ENCODE peak calls at places on chromosomes 16 and 17, in seven cellular contexts. L is tibial artery, D is esophagus squamous epithelium, Y is WERI-Rb-1, I is OCI-LY7, V is PC-9, X is mammary epithelial cell. T is an unnamed sample.
A peak's percentile ranks its signal among the peaks of the same experiment; 100 is the strongest.

GRCh38 chr17:65389956-65390355 is 171.5 kb downstream of the AXIN2 start:
- DNase-seq in I (no peak), V (peak; percentile 75), Y (no peak), L (no peak), X (peak; percentile 27), D (no peak), T (peak; percentile 94)

GRCh38 chr16:20611350-20611902 is 35.3 kb upstream of the ACSM2B start:
- DNase-seq in D (no peak), V (no peak), X (no peak), L (peak; percentile 53), I (no peak), Y (peak; percentile 19), T (no peak)

GRCh38 chr17:6755281-6755680 is 565 bp upstream of the XAF1 start:
- DNase-seq in D (no peak), I (no peak), L (peak; percentile 44), X (no peak), V (no peak), Y (no peak), T (peak; percentile 82)

GRCh38 chr17:81402530-81402941 is 7.3 kb downstream of the BAHCC1 start:
- DNase-seq in I (no peak), V (no peak), X (no peak), Y (no peak), L (no peak), D (no peak), T (no peak)

GRCh38 chr17:19354123-19354522 is 8.4 kb downstream of the B9D1 start:
- DNase-seq in D (no peak), L (peak; percentile 7), I (no peak), V (peak; percentile 47), Y (no peak), X (peak; percentile 64), T (peak; percentile 91)

GRCh38 chr17:7042507-7043194 is 1.2 kb downstream of the SLC16A11 start:
- DNase-seq in D (no peak), I (no peak), L (no peak), X (no peak), Y (no peak), V (no peak), T (no peak)

GRCh38 chr16:72938426-72939164 is 109.3 kb downstream of the ZFHX3 start:
- DNase-seq in D (no peak), I (no peak), Y (no peak), L (peak; percentile 99), X (peak; percentile 32), V (no peak), T (peak; percentile 97)

GRCh38 chr17:74282587-74283370 is 8.7 kb downstream of the DNAI2 start:
- DNase-seq in Y (no peak), X (peak; percentile 93), V (no peak), I (no peak), L (no peak), D (no peak), T (no peak)

GRCh38 chr17:64502021-64502420 is 4.1 kb downstream of the DDX5 start:
- DNase-seq in I (no peak), X (no peak), D (no peak), Y (no peak), V (no peak), L (no peak), T (peak; percentile 20)

GRCh38 chr17:48678141-48678971 is 44.0 kb downstream of the PRAC1 start:
- DNase-seq in V (peak; percentile 41), Y (peak; percentile 79), D (no peak), I (peak; percentile 54), X (peak; percentile 69), L (peak; percentile 29), T (peak; percentile 72)

GRCh38 chr17:17420561-17421269 is 56.1 kb upstream of the MED9 start:
- DNase-seq in V (no peak), L (peak; percentile 85), Y (no peak), I (no peak), X (no peak), D (no peak), T (peak; percentile 91)

GRCh38 chr17:78364436-78365281 is 4.8 kb upstream of the SOCS3 start:
- DNase-seq in D (no peak), L (no peak), V (no peak), X (peak; percentile 38), I (no peak), Y (no peak), T (no peak)

GRCh38 chr17:72176902-72177660 is 56.3 kb downstream of the SOX9 start:
- DNase-seq in X (no peak), L (no peak), I (no peak), Y (no peak), V (no peak), D (no peak), T (peak; percentile 8)

GRCh38 chr16:75632857-75633256 is 9.8 kb upstream of the ADAT1 start:
- DNase-seq in L (no peak), V (no peak), X (no peak), Y (no peak), I (no peak), D (no peak), T (no peak)

GRCh38 chr16:82185012-82185411 is 15.0 kb upstream of the MPHOSPH6 start:
- DNase-seq in L (no peak), I (no peak), D (no peak), V (no peak), X (peak; percentile 43), Y (no peak), T (no peak)

GRCh38 chr16:46839986-46840443 is 9.0 kb upstream of the C16orf87 start:
- DNase-seq in D (no peak), Y (no peak), L (no peak), V (no peak), I (no peak), X (no peak), T (no peak)

GRCh38 chr17:11391134-11391533 is 150.1 kb downstream of the SHISA6 start:
- DNase-seq in X (no peak), L (no peak), Y (peak; percentile 46), I (no peak), D (no peak), V (no peak), T (no peak)

GRCh38 chr17:40554646-40555295 is 10.5 kb downstream of the CCR7 start:
- DNase-seq in D (no peak), X (no peak), I (no peak), Y (peak; percentile 13), L (no peak), V (no peak), T (no peak)
- H3K36me3 ChIP-seq in D (no peaks in the 10 kb centered on the region), X (no peaks in the 10 kb centered on the region), I (no peaks in the 10 kb centered on the region), Y (no peaks in the 10 kb centered on the region), L (no peaks in the 10 kb centered on the region), V (no peaks in the 10 kb centered on the region), T (no peaks in the 10 kb centered on the region)

DNA sequence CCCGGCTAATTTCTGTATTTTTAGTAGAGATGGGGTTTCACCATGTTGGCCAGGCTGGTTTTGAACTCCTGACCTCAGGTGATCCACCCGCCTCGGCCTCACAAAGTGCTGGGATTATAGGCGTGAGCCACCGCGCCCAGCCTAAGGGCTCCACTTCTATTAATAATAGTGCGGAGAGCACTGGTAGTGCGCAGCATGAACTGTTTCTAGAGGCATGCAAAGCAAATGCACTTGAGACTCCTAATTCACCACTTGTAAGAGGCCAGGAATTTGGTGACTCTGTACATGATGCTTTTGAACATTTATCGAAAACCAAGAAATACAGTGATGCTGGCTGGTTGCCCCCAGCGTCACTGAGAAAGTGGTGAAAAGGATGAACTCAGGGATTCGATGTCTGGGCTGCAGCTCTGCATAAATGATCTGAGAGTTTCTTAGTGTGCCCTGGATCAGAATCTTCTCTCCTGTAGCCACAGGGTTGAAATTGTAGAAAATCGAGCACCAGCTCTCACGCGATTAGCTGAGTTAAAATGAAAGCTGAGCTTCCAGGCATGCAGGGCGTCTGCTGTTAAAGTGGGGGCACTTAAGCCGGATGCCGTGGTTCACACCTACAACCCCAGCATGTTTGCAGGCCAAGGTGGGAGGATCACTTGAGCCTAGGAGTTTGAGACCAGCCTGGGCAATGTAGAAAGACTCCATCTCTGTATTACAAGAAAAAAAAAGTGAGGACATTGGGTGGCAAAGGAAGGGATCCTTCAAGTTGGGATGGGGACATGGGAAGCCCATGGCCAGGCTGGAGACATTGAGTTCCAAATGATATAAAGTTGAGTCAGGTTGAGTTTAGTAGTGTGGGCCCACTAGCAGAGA is 4.8 kb downstream of the RNF213 start:
- DNase-seq in D (no peak), X (no peak), Y (no peak), I (no peak), V (no peak), L (no peak), T (no peak)
- H3K36me3 ChIP-seq in D (peaks cover 5% of the 10 kb centered on the region), X (peaks cover 2% of the 10 kb centered on the region), Y (peaks cover 36% of the 10 kb centered on the region), I (no peaks in the 10 kb centered on the region), V (no peaks in the 10 kb centered on the region), L (peaks cover 30% of the 10 kb centered on the region), T (peaks cover 3% of the 10 kb centered on the region)

DNA sequence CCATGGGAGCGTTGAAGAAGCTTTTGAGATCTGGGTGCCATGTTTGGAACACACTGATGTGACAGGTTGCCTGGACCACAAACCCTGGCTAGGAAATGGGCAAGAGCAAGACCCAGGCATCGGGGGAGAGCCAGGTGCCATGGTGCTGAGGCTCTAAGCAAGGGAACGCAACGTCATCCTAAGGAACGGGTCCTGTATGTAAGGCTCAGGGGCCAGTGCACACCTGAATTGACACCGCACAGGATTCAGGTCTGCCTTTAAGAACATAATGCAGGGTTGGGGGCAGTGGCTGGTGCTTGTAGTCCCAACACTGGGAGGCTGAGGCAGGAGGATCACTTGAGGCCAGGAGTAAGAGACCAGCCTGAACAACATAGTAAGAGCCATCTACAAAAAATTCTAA is 10.8 kb downstream of the PSMD7 start:
- DNase-seq in L (no peak), V (no peak), Y (no peak), D (no peak), I (no peak), X (no peak), T (no peak)
- H3K36me3 ChIP-seq in L (peaks cover 51% of the 10 kb centered on the region), V (peaks cover 30% of the 10 kb centered on the region), Y (peaks cover 43% of the 10 kb centered on the region), D (peaks cover 41% of the 10 kb centered on the region), I (peaks cover 61% of the 10 kb centered on the region), X (peaks cover 30% of the 10 kb centered on the region), T (peaks cover 44% of the 10 kb centered on the region)

GRCh38 chr16:57658130-57658877 is 9.8 kb upstream of the ADGRG3 start:
- DNase-seq in L (no peak), D (no peak), I (no peak), V (no peak), Y (no peak), X (no peak), T (no peak)

GRCh38 chr16:57658878-57659674 is 9.0 kb upstream of the ADGRG3 start:
- DNase-seq in V (no peak), X (no peak), Y (no peak), I (no peak), D (no peak), L (no peak), T (no peak)

GRCh38 chr16:57653936-57654335 is 14.2 kb upstream of the ADGRG3 start:
- DNase-seq in L (no peak), Y (peak; percentile 88), X (peak; percentile 61), D (no peak), V (no peak), I (no peak), T (no peak)

GRCh38 chr16:57657228-57657627 is 10.9 kb upstream of the ADGRG3 start:
- DNase-seq in Y (no peak), L (no peak), V (no peak), X (no peak), D (no peak), I (no peak), T (no peak)

GRCh38 chr16:57656342-57656955 is 11.7 kb upstream of the ADGRG3 start:
- DNase-seq in I (no peak), V (no peak), Y (no peak), L (no peak), D (no peak), X (no peak), T (no peak)
- H3K36me3 ChIP-seq in I (no peaks in the 10 kb centered on the region), V (peaks cover 12% of the 10 kb centered on the region), Y (no peaks in the 10 kb centered on the region), L (no peaks in the 10 kb centered on the region), D (peaks cover 18% of the 10 kb centered on the region), X (peaks cover 22% of the 10 kb centered on the region), T (no peaks in the 10 kb centered on the region)

T was measured in GM23248.